ENCODE peak calls at places on chromosomes 2 and 18, in ten cellular contexts. X is IMR-90, W is MM.1S, T is GM23248, K is DND-41, P is OCI-LY7, V is trophoblast cell, Z is K562, B is keratinocyte, A is neuronal stem cell. U is an unnamed sample.

GRCh38 chr2:10405441-10405840 is 42.7 kb downstream of the ODC1 start:
- DNase-seq in X (peak; percentile 95), W (no peak), T (peak; percentile 99), K (no peak), P (no peak), V (peak; percentile 99), Z (no peak), B (peak; percentile 96), A (no peak), U (peak; percentile 99)

GRCh38 chr2:189849550-189849949 is 65.3 kb downstream of the PMS1 start:
- DNase-seq in X (no peak), W (no peak), T (no peak), K (no peak), P (no peak), V (no peak), Z (no peak), B (peak; percentile 0), A (no peak), U (no peak)

GRCh38 chr2:236661064-236661761 is 91.6 kb downstream of the ACKR3 start:
- DNase-seq in X (peak; percentile 11), W (no peak), T (peak; percentile 65), K (no peak), P (no peak), V (no peak), Z (no peak), B (no peak), A (peak; percentile 23), U (no peak)

GRCh38 chr18:9726936-9727335 is 18.8 kb downstream of the RAB31 start:
- DNase-seq in X (no peak), W (no peak), T (no peak), K (no peak), P (no peak), V (no peak), Z (no peak), B (no peak), A (no peak), U (no peak)

GRCh38 chr2:23235292-23235691 is 149.7 kb upstream of the KLHL29 start:
- DNase-seq in X (no peak), W (no peak), T (peak; percentile 92), K (no peak), P (no peak), V (no peak), Z (no peak), B (no peak), A (no peak), U (peak; percentile 70)

GRCh38 chr2:191296083-191297006 is 51.1 kb downstream of the MYO1B start:
- DNase-seq in X (no peak), W (no peak), T (peak; percentile 28), K (no peak), P (no peak), V (no peak), Z (no peak), B (no peak), A (no peak), U (no peak)

GRCh38 chr2:236572482-236572881 is 2.9 kb downstream of the ACKR3 start:
- DNase-seq in X (no peak), W (no peak), T (peak; percentile 19), K (no peak), P (no peak), V (no peak), Z (no peak), B (no peak), A (peak; percentile 58), U (no peak)

GRCh38 chr2:36376319-36376765 is 20.8 kb downstream of the CRIM1 start:
- DNase-seq in X (peak; percentile 60), W (no peak), T (peak; percentile 50), K (no peak), P (no peak), V (no peak), Z (no peak), B (no peak), A (no peak), U (no peak)

GRCh38 chr2:43592443-43592842 is 3.4 kb downstream of the THADA start:
- DNase-seq in X (no peak), W (no peak), T (peak; percentile 78), K (no peak), P (no peak), V (no peak), Z (no peak), B (no peak), A (no peak), U (peak; percentile 81)

GRCh38 chr2:171702781-171703556 is 15.7 kb downstream of the DYNC1I2 start:
- DNase-seq in X (peak; percentile 49), W (no peak), T (peak; percentile 70), K (no peak), P (no peak), V (peak; percentile 19), Z (no peak), B (no peak), A (no peak), U (no peak)

GRCh38 chr2:19219060-19219459 is 139.4 kb downstream of the OSR1 start:
- DNase-seq in X (no peak), W (no peak), T (no peak), K (no peak), P (no peak), V (peak; percentile 96), Z (no peak), B (no peak), A (no peak), U (no peak)

GRCh38 chr2:204024503-204024902 is 87.9 kb downstream of the ICOS start:
- DNase-seq in X (peak; percentile 20), W (peak; percentile 66), T (peak; percentile 59), K (peak; percentile 50), P (peak; percentile 68), V (peak; percentile 83), Z (peak; percentile 11), B (peak; percentile 2), A (peak; percentile 33), U (no peak)

GRCh38 chr2:14633451-14634211 is 1.1 kb downstream of the LRATD1 start:
- DNase-seq in X (no peak), W (no peak), T (no peak), K (no peak), P (no peak), V (no peak), Z (no peak), B (no peak), A (peak; percentile 29), U (peak; percentile 69)

GRCh38 chr2:45128580-45128997 is 119.3 kb upstream of the SIX2 start:
- DNase-seq in X (peak; percentile 94), W (no peak), T (peak; percentile 96), K (no peak), P (no peak), V (peak; percentile 9), Z (peak; percentile 3), B (no peak), A (no peak), U (peak; percentile 93)

GRCh38 chr2:165793161-165793778 is 777 bp downstream of the GALNT3 start:
- DNase-seq in X (no peak), W (no peak), T (peak; percentile 27), K (no peak), P (no peak), V (peak; percentile 86), Z (no peak), B (no peak), A (peak; percentile 8), U (peak; percentile 85)
- H3K27ac ChIP-seq in X (no peak overlapping the region), W (peak overlapping the region; percentile 100), T (no peak overlapping the region), K (no peak overlapping the region), P (no peak overlapping the region), V (peak overlapping the region; percentile 20), Z (no peak overlapping the region), B (peak overlapping the region; percentile 97), A (no peak overlapping the region), U (peak overlapping the region; percentile 62)

GRCh38 chr18:49247786-49248185 is 212.7 kb downstream of the DYM start:
- DNase-seq in X (peak; percentile 25), W (no peak), T (peak; percentile 44), K (no peak), P (no peak), V (no peak), Z (no peak), B (no peak), A (no peak), U (no peak)

GRCh38 chr18:49250819-49251388 is 209.5 kb downstream of the DYM start:
- DNase-seq in X (peak; percentile 47), W (no peak), T (peak; percentile 40), K (no peak), P (peak; percentile 45), V (no peak), Z (peak; percentile 8), B (no peak), A (peak; percentile 15), U (no peak)

GRCh38 chr18:49251451-49251850 is 209.0 kb downstream of the DYM start:
- DNase-seq in X (no peak), W (no peak), T (no peak), K (no peak), P (no peak), V (no peak), Z (no peak), B (no peak), A (no peak), U (no peak)

GRCh38 chr18:49249523-49249922 is 210.9 kb downstream of the DYM start:
- DNase-seq in X (peak; percentile 88), W (no peak), T (peak; percentile 96), K (no peak), P (peak; percentile 10), V (peak; percentile 41), Z (no peak), B (peak; percentile 58), A (no peak), U (peak; percentile 76)
- H2AFZ ChIP-seq in X (no peak overlapping the region), W (no peak overlapping the region), T (no peak overlapping the region), K (no peak overlapping the region), P (no peak overlapping the region), V (no peak overlapping the region), Z (no peak overlapping the region), B (no peak overlapping the region), A (no peak overlapping the region), U (no peak overlapping the region)

DNA sequence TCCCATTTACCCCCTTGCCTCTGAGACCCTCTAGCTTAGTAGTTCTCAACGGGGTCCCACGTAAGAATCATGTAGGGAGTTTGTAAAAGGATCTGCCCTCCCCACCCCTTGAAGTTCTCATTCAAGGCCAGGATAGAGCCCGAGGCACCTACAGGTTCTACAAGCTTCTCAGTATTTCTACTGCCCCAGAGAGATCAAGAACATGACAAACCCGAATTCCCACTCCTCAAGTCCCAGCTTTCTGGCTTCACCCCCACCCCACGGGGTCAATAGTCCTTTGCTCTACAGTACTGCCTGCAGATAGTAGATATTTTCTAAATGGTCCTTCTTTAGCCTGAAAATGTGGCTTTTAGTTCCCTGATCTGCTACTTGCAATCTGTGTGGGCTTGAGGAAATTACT is 7.2 kb downstream of the CIB4 start:
- DNase-seq in X (no peak), W (no peak), T (no peak), K (no peak), P (no peak), V (no peak), Z (no peak), B (no peak), A (no peak), U (peak; percentile 78)
- H3K27ac ChIP-seq in X (no peak overlapping the region), W (no peak overlapping the region), T (no peak overlapping the region), K (no peak overlapping the region), P (no peak overlapping the region), V (no peak overlapping the region), Z (no peak overlapping the region), B (no peak overlapping the region), A (no peak overlapping the region), U (no peak overlapping the region)

DNA sequence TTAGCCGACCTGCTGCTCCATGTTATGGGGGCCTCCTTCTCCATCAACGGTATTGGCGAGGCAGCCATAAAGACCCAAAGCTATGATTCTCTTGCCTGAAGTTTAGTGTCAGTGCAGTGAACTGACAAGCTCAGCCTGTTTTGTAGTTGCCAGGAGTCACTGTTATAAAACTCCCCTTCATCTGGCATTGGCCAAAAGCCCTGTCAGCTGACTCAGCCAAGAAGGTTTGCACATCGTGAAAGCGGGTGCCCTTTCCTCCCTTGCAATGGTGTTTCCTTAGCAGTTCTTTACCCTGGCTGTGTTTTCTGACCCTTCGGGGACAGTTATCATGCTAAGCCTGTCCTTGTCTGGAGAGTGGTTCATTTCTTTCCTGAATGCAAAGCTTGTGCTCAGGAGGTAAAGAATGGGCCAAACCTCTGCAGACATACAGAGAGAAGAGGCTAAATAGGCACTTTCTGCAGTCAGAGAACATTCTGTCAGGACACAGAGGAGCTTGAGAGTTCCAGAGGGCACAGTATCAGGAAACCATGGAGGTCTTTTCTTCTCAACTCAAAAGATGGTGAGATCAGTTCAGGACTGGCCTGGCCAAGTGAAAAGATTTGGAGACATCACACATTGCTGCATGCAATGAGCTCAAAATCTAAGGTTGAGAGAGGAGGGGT is 414.2 kb downstream of the ZNF521 start:
- DNase-seq in X (no peak), W (no peak), T (peak; percentile 19), K (no peak), P (no peak), V (no peak), Z (no peak), B (no peak), A (no peak), U (no peak)
- H2AFZ ChIP-seq in X (peak overlapping the region; percentile 44), W (no peak overlapping the region), T (no peak overlapping the region), K (no peak overlapping the region), P (no peak overlapping the region), V (no peak overlapping the region), Z (no peak overlapping the region), B (no peak overlapping the region), A (peak overlapping the region; percentile 58), U (no peak overlapping the region)

U was measured in osteoblast.